ENCODE peak calls at places on chromosome 11, in four cellular contexts. D is HCT116, C is AG09309, L is GM12865. M is an unnamed sample.

GRCh38 chr11:67572305-67572704 is 11.3 kb upstream of the GSTP1 start:
- DNase-seq in D (no peak), C (no peak), L (no peak), M (no peak)

GRCh38 chr11:72058416-72059034 is 21.8 kb downstream of the NUMA1 start:
- DNase-seq in C (no peak), L (no peak), D (no peak), M (no peak)

GRCh38 chr11:15695096-15695721 is 580.5 kb downstream of the INSC start:
- DNase-seq in D (no peak), C (no peak), L (no peak), M (no peak)

GRCh38 chr11:78299000-78299712 is 110.4 kb downstream of the USP35 start:
- DNase-seq in L (no peak), C (no peak), D (no peak), M (no peak)

GRCh38 chr11:15327786-15328231 is 213.1 kb downstream of the INSC start:
- DNase-seq in D (peak), C (no peak), L (peak), M (peak)

GRCh38 chr11:65899356-65900124 is 648 bp downstream of the FOSL1 start:
- DNase-seq in L (peak), C (no peak), D (no peak), M (no peak)

GRCh38 chr11:95605271-95605940 is 184.2 kb downstream of the FAM76B start:
- DNase-seq in D (no peak), L (no peak), C (no peak), M (no peak)

GRCh38 chr11:10866893-10867331 is 9.1 kb upstream of the ZBED5 start:
- DNase-seq in D (no peak), C (peak), L (no peak), M (no peak)

GRCh38 chr11:109971184-109971523 is 122.0 kb upstream of the ZC3H12C start:
- DNase-seq in D (no peak), C (peak), L (peak), M (no peak)

GRCh38 chr11:64856382-64857227 is 12.2 kb upstream of the CDC42BPG start:
- DNase-seq in C (no peak), L (peak), D (peak), M (peak)

GRCh38 chr11:55942785-55943392 is 6.7 kb upstream of the OR5I1 start:
- DNase-seq in L (peak), D (peak), C (no peak), M (no peak)

GRCh38 chr11:67381244-67381972 is 8.0 kb upstream of the CLCF1 start:
- DNase-seq in C (no peak), D (no peak), L (peak), M (no peak)

GRCh38 chr11:67563354-67564114 is 20.1 kb upstream of the GSTP1 start:
- DNase-seq in L (no peak), C (peak), D (peak), M (peak)

GRCh38 chr11:12111482-12112149 is 1.2 kb downstream of the MICAL2 start:
- DNase-seq in L (no peak), D (no peak), C (no peak), M (no peak)

GRCh38 chr11:17991799-17992433 is 20.9 kb downstream of the SERGEF start:
- DNase-seq in D (peak), L (peak), C (no peak), M (no peak)

GRCh38 chr11:94583885-94584500 is 16.8 kb downstream of the PIWIL4 start:
- DNase-seq in D (no peak), C (no peak), L (peak), M (no peak)

GRCh38 chr11:121802542-121802941 is 313.5 kb downstream of the BLID start:
- DNase-seq in C (no peak), L (no peak), D (no peak), M (no peak)

GRCh38 chr11:116263020-116263419 is 509.8 kb downstream of the BUD13 start:
- DNase-seq in D (no peak), C (no peak), L (no peak), M (no peak)

GRCh38 chr11:12330491-12331231 is 46.7 kb upstream of the PARVA start:
- DNase-seq in L (no peak), C (no peak), D (no peak), M (no peak)

GRCh38 chr11:2434008-2434407 is 10.3 kb downstream of the TRPM5 start:
- DNase-seq in L (no peak), C (no peak), D (no peak), M (no peak)

GRCh38 chr11:112718483-112718882 is 242.7 kb upstream of the NCAM1 start:
- DNase-seq in L (no peak), D (no peak), C (no peak), M (no peak)

GRCh38 chr11:106986673-106987072 is 31.6 kb downstream of the GUCY1A2 start:
- DNase-seq in C (no peak), D (no peak), L (no peak), M (no peak)

GRCh38 chr11:1081601-1082311 is 7.1 kb downstream of the MUC2 start:
- DNase-seq in C (no peak), D (no peak), L (no peak), M (no peak)

GRCh38 chr11:126082251-126083109 is 19.8 kb upstream of the CDON start:
- DNase-seq in D (no peak), C (no peak), L (no peak), M (no peak)

GRCh38 chr11:126076641-126077040 is 14.0 kb upstream of the CDON start:
- DNase-seq in D (no peak), C (no peak), L (no peak), M (no peak)

GRCh38 chr11:126080206-126080941 is 17.7 kb upstream of the CDON start:
- DNase-seq in C (no peak), D (no peak), L (no peak), M (no peak)

GRCh38 chr11:126081915-126082250 is 19.2 kb upstream of the CDON start:
- DNase-seq in L (no peak), D (no peak), C (no peak), M (no peak)

GRCh38 chr11:126079640-126080205 is 17.1 kb upstream of the CDON start:
- DNase-seq in L (no peak), D (no peak), C (no peak), M (no peak)
- TF ChIP-seq CTCF in L (no peak), D (no peak), C (no peak), M (no peak)

GRCh38 chr11:59544869-59545178 is 33.5 kb downstream of the OR4D9 start:
- DNase-seq in D (no peak), C (no peak), L (no peak), M (no peak)

GRCh38 chr11:59545179-59546020 is 34.1 kb downstream of the OR4D9 start:
- DNase-seq in C (no peak), L (no peak), D (peak), M (no peak)

DNA sequence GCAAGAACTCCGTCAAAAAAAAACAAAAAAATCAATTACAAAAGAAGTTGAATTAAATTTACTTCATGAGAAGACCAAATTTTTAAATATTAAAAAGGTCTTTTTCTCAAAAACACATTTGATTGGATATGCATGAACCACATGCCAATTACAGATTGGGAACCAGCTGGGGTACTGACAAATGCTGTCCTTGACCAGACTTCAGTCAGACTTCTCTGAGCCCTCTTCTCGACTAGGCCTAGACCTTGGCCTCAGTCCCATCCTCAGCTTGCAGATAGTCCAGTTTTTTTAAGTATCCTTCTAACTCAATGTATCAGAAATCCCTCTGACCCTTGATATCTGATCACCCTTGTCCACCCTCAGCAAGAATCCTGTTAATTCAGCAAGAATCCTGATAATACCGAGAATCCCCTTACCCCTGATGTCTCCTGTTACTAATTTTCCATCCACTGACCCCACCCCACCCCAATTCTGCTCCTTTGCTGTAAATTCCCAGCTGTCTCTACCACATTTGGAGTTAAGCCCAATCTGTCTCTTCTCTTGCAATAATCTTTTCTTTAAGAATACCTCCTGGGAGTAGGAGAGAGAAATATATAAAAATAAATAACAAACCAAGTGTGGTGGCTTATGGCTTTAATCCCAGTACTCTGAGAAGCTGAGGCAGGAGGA is 30.9 kb downstream of the OR4D9 start:
- DNase-seq in D (no peak), C (no peak), L (no peak), M (no peak)
- TF ChIP-seq CTCF in D (no peak), C (no peak), L (no peak), M (no peak)

GRCh38 chr11:100574894-100575769 is 112.0 kb upstream of the ARHGAP42 start:
- DNase-seq in L (no peak), D (peak), C (no peak), M (no peak)
- TF ChIP-seq CTCF in L (no peak), D (peak), C (peak), M (no peak)

GRCh38 chr11:118522571-118523072 is 4.7 kb upstream of the TTC36 start:
- DNase-seq in L (no peak), D (no peak), C (no peak), M (no peak)
- TF ChIP-seq CTCF in L (no peak), D (peak), C (peak), M (no peak)

GRCh38 chr11:125365196-125365931 is 130.7 kb downstream of the FEZ1 start:
- DNase-seq in D (no peak), L (no peak), C (no peak), M (no peak)

GRCh38 chr11:125368757-125369156 is 127.3 kb downstream of the FEZ1 start:
- DNase-seq in C (no peak), D (no peak), L (no peak), M (no peak)

GRCh38 chr11:125360066-125360465 is 136.0 kb downstream of the FEZ1 start:
- DNase-seq in C (no peak), L (no peak), D (no peak), M (no peak)

GRCh38 chr11:125367710-125368109 is 128.4 kb downstream of the FEZ1 start:
- DNase-seq in L (no peak), D (no peak), C (no peak), M (no peak)

DNA sequence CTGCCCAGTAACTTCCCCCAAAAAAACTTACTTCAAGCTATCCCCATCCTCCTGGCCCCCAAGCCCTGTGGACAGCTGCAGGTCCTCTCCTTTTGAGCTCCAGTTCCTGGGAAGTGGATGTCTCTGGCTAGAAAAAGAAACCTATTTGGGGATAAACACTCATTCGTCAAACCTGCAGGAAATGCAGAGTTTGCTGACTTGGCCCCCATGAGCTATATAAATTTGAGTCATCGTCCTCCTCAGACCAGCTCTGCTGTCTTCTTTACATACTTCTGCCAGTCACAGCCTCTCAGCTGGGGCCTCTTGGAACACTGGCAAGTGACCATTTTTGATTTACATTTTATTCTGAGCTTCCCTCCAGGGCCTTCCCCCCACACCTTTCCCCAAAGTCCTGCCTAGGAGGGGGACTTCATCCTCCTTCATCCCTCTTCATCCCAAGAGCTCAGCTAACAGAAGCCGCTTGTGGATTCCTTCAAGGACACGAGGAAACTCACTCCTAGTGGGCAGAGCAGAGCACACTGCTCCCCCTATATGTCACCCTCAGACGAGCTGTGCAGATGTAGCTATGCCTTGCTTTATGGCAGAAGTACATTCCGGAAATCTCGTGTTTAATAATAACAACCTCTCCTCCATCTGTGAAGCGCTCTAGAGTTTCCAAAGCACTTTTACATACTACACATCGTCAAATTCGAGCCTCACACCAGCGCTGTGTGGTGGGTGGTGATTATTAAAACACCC is 131.8 kb downstream of the FEZ1 start:
- DNase-seq in D (no peak), L (no peak), C (no peak), M (no peak)
- TF ChIP-seq CTCF in D (peak), L (no peak), C (no peak), M (no peak)